ENCODE peak calls at places on chromosomes 7 and 10, in seven cellular contexts. U is AG10803, F is hippocampal formation, C is amniotic stem cell, G is H54, V is IMR-90, A is ovary. E is an unnamed sample.

GRCh38 chr10:99524050-99524666 is 8.6 kb upstream of the NKX2-3 start:
- DNase-seq in U (no peak), G (no peak), V (no peak), C (no peak), F (no peak), A (no peak), E (no peak)

GRCh38 chr7:112572669-112573301 is 92.0 kb downstream of the LSMEM1 start:
- DNase-seq in U (no peak), V (no peak), C (no peak), G (no peak), A (no peak), F (no peak), E (no peak)

GRCh38 chr7:73749931-73750776 is 11.6 kb upstream of the ABHD11 start:
- DNase-seq in G (no peak), A (no peak), U (no peak), V (no peak), F (no peak), C (no peak), E (no peak)

GRCh38 chr10:122018951-122019413 is 30.0 kb downstream of the TACC2 start:
- DNase-seq in C (no peak), F (no peak), G (no peak), A (no peak), V (no peak), U (no peak), E (no peak)

GRCh38 chr7:82467020-82467419 is 23.4 kb upstream of the CACNA2D1 start:
- DNase-seq in C (no peak), A (no peak), V (no peak), F (no peak), G (no peak), U (no peak), E (no peak)

GRCh38 chr7:151187409-151188251 is 580 bp upstream of the ASB10 start:
- DNase-seq in G (no peak), A (no peak), C (no peak), U (no peak), F (no peak), V (no peak), E (no peak)

GRCh38 chr7:47538846-47539311 is 43.0 kb downstream of the TNS3 start:
- DNase-seq in C (no peak), V (no peak), U (no peak), A (no peak), G (no peak), F (no peak), E (no peak)

GRCh38 chr10:32175629-32176028 is 119.4 kb upstream of the KIF5B start:
- DNase-seq in U (no peak), F (no peak), A (no peak), C (no peak), G (no peak), V (no peak), E (no peak)

GRCh38 chr7:13007331-13007730 is 319.9 kb downstream of the ARL4A start:
- DNase-seq in A (no peak), F (no peak), G (no peak), C (no peak), U (no peak), V (no peak), E (no peak)

E was measured in sciatic nerve.